ENCODE peak calls at places on chromosomes 7 and 10, in five cellular contexts. D, Z, G, L and T are unnamed samples.

GRCh38 chr7:136087881-136088280 is 110.7 kb upstream of the MTPN start:
- DNase-seq in D (no peak), Z (no peak), G (no peak), L (no peak), T (no peak)

GRCh38 chr7:144606231-144606630 is 202.7 kb upstream of the NOBOX start:
- DNase-seq in D (no peak), Z (no peak), G (no peak), L (no peak), T (peak)

GRCh38 chr7:138097064-138097741 is 20.9 kb downstream of the AKR1D1 start:
- DNase-seq in D (no peak), Z (no peak), G (peak), L (peak), T (peak)

GRCh38 chr10:70937661-70938060 is 49.3 kb upstream of the PCBD1 start:
- DNase-seq in D (no peak), Z (no peak), G (no peak), L (no peak), T (no peak)

GRCh38 chr10:132554991-132555647 is 17.5 kb downstream of the INPP5A start:
- DNase-seq in D (no peak), Z (peak), G (no peak), L (no peak), T (no peak)

GRCh38 chr10:29635711-29636144 is 957 bp upstream of the SVIL start:
- DNase-seq in D (no peak), Z (no peak), G (peak), L (peak), T (peak)

GRCh38 chr10:117413928-117414618 is 38.8 kb upstream of the PDZD8 start:
- DNase-seq in D (peak), Z (no peak), G (peak), L (no peak), T (no peak)

GRCh38 chr10:14481752-14482151 is 151.0 kb upstream of the FRMD4A start:
- DNase-seq in D (no peak), Z (no peak), G (no peak), L (peak), T (no peak)